ENCODE peak calls at places on chromosomes 6 and 20, in four cellular contexts. U is astrocyte of the spinal cord; S is NCI-H1092; G is activated CD4-positive, alpha-beta T cell treated with anti-CD3 and anti-CD28 coated beads, Interleukin-2, amount 50 U/mL, for 4 hours. I is an unnamed sample.

GRCh38 chr6:47700051-47700450 is 1.7 kb downstream of the ADGRF4 start:
- DNase-seq in U (peak), S (no peak), G (no peak), I (no peak)

GRCh38 chr6:125357515-125358256 is 55.9 kb upstream of the HDDC2 start:
- DNase-seq in U (peak), S (no peak), G (no peak), I (no peak)

GRCh38 chr6:34360556-34360955 is 31.9 kb downstream of the NUDT3 start:
- DNase-seq in U (peak), S (no peak), G (no peak), I (no peak)

GRCh38 chr6:91886183-91886795 is 1299.4 kb upstream of the MAP3K7 start:
- DNase-seq in U (no peak), S (no peak), G (no peak), I (no peak)

GRCh38 chr6:157822221-157823000 is 635 bp upstream of the SNX9 start:
- DNase-seq in U (no peak), S (no peak), G (no peak), I (no peak)

GRCh38 chr20:62136283-62137091 is 6.7 kb downstream of the PSMA7 start:
- DNase-seq in U (peak), S (no peak), G (peak), I (peak)

GRCh38 chr6:23445157-23445710 is 680.8 kb upstream of the NRSN1 start:
- DNase-seq in U (no peak), S (no peak), G (no peak), I (no peak)

GRCh38 chr6:27144740-27145079 is 102.8 kb upstream of the PRSS16 start:
- DNase-seq in U (no peak), S (no peak), G (no peak), I (no peak)

GRCh38 chr6:80771941-80772340 is 665.5 kb downstream of the BCKDHB start:
- DNase-seq in U (peak), S (no peak), G (no peak), I (no peak)

GRCh38 chr20:40564997-40565680 is 123.9 kb downstream of the MAFB start:
- DNase-seq in U (peak), S (no peak), G (no peak), I (no peak)

GRCh38 chr6:2760882-2761842 is 4.0 kb upstream of the WRNIP1 start:
- DNase-seq in U (no peak), S (no peak), G (no peak), I (no peak)

GRCh38 chr6:32692019-32692418 is 25.6 kb upstream of the HLA-DQB1 start:
- DNase-seq in U (no peak), S (no peak), G (peak), I (peak)

GRCh38 chr6:36545767-36546663 is 1.3 kb downstream of the STK38 start:
- DNase-seq in U (peak), S (no peak), G (no peak), I (no peak)

GRCh38 chr6:2196079-2196679 is 49.2 kb downstream of the GMDS start:
- DNase-seq in U (peak), S (peak), G (peak), I (no peak)

GRCh38 chr20:20677186-20677585 is 35.3 kb downstream of the RALGAPA2 start:
- DNase-seq in U (peak), S (no peak), G (no peak), I (no peak)

GRCh38 chr6:5399391-5399790 is 138.1 kb downstream of the FARS2 start:
- DNase-seq in U (no peak), S (no peak), G (no peak), I (no peak)

GRCh38 chr20:16942702-16943101 is 194.5 kb downstream of the OTOR start:
- DNase-seq in U (no peak), S (no peak), G (no peak), I (no peak)

GRCh38 chr6:30720738-30721197 is 616 bp downstream of the TUBB start:
- DNase-seq in U (no peak), S (peak), G (peak), I (peak)

GRCh38 chr6:79385333-79385732 is 150.9 kb upstream of the HMGN3 start:
- DNase-seq in U (peak), S (no peak), G (no peak), I (no peak)

GRCh38 chr20:51092238-51092822 is 69.4 kb upstream of the KCNG1 start:
- DNase-seq in U (no peak), S (no peak), G (no peak), I (no peak)

GRCh38 chr6:35199866-35200265 is 13.9 kb upstream of the SCUBE3 start:
- DNase-seq in U (no peak), S (no peak), G (no peak), I (no peak)

GRCh38 chr20:38260378-38261053 is at the start of gene KIAA1755:
- DNase-seq in U (peak), S (no peak), G (no peak), I (no peak)

GRCh38 chr6:4351857-4352669 is 216.7 kb upstream of the ECI2 start:
- DNase-seq in U (peak), S (no peak), G (no peak), I (no peak)

GRCh38 chr6:2695464-2696095 is 55.1 kb downstream of the MYLK4 start:
- DNase-seq in U (peak), S (no peak), G (no peak), I (no peak)

GRCh38 chr20:2599265-2600060 is 53.0 kb upstream of the NOP56 start:
- DNase-seq in U (peak), S (no peak), G (no peak), I (no peak)

GRCh38 chr6:41531591-41532582 is 14.3 kb upstream of the FOXP4 start:
- DNase-seq in U (peak), S (no peak), G (peak), I (no peak)